ENCODE peak calls at places on chromosomes 13 and 19, in nine cellular contexts. M is mucosa of gallbladder; R is stimulated activated CD4-positive, alpha-beta T cell treated with anti-CD3 and anti-CD28 coated beads, Interleukin-1b, Interleukin-23, amount 100 ng/mL, for 24 hours; V is NAMALWA; T is effector memory CD8-positive, alpha-beta T cell; O is upper lobe of right lung; U is GM13976; P is A549; G is iris pigment epithelial cell. B is an unnamed sample.

GRCh38 chr13:76168661-76169060 is 532.5 kb downstream of the LMO7 start:
- DNase-seq in M (no peak), R (no peak), V (no peak), T (no peak), O (no peak), U (no peak), P (no peak), G (peak), B (no peak)

GRCh38 chr19:46902402-46902766 is 41.6 kb downstream of the ARHGAP35 start:
- DNase-seq in M (peak), R (no peak), V (no peak), T (no peak), O (no peak), U (no peak), P (no peak), G (peak), B (peak)

GRCh38 chr13:27283906-27284523 is 13.4 kb downstream of the RASL11A start:
- DNase-seq in M (no peak), R (no peak), V (peak), T (peak), O (no peak), U (no peak), P (peak), G (no peak), B (no peak)

GRCh38 chr13:24505256-24505655 is 7.3 kb downstream of the PARP4 start:
- DNase-seq in M (peak), R (no peak), V (no peak), T (no peak), O (no peak), U (no peak), P (no peak), G (peak), B (no peak)

GRCh38 chr19:49335071-49335783 is at the start of gene CD37:
- DNase-seq in M (no peak), R (no peak), V (peak), T (peak), O (peak), U (peak), P (no peak), G (no peak), B (no peak)

GRCh38 chr13:62193919-62194318 is 778.3 kb upstream of the PCDH20 start:
- DNase-seq in M (no peak), R (no peak), V (no peak), T (no peak), O (no peak), U (no peak), P (no peak), G (no peak), B (peak)

GRCh38 chr19:48006762-48007161 is 12.3 kb downstream of the ELSPBP1 start:
- DNase-seq in M (no peak), R (no peak), V (peak), T (no peak), O (no peak), U (no peak), P (peak), G (peak), B (no peak)

GRCh38 chr19:31353826-31354225 is 4.6 kb upstream of the TSHZ3 start:
- DNase-seq in M (no peak), R (no peak), V (no peak), T (no peak), O (no peak), U (no peak), P (no peak), G (no peak), B (no peak)

GRCh38 chr19:14369399-14370168 is 11.7 kb upstream of the ADGRE5 start:
- DNase-seq in M (no peak), R (peak), V (peak), T (peak), O (no peak), U (peak), P (no peak), G (no peak), B (no peak)

GRCh38 chr13:30196025-30196424 is 111.3 kb downstream of the KATNAL1 start:
- DNase-seq in M (no peak), R (no peak), V (no peak), T (no peak), O (no peak), U (no peak), P (no peak), G (peak), B (no peak)

GRCh38 chr13:113169277-113170272 is 11.1 kb downstream of the PROZ start:
- DNase-seq in M (no peak), R (no peak), V (no peak), T (no peak), O (no peak), U (no peak), P (no peak), G (no peak), B (no peak)

GRCh38 chr13:87792878-87793277 is 121.7 kb downstream of the SLITRK5 start:
- DNase-seq in M (no peak), R (no peak), V (no peak), T (no peak), O (no peak), U (no peak), P (no peak), G (no peak), B (no peak)

GRCh38 chr13:24045456-24045996 is 115.0 kb upstream of the SPATA13 start:
- DNase-seq in M (no peak), R (no peak), V (no peak), T (no peak), O (no peak), U (no peak), P (no peak), G (no peak), B (no peak)

GRCh38 chr19:6489278-6490061 is 7.9 kb upstream of the DENND1C start:
- DNase-seq in M (no peak), R (no peak), V (peak), T (no peak), O (no peak), U (peak), P (no peak), G (no peak), B (no peak)

GRCh38 chr13:93875527-93875926 is 604.0 kb downstream of the DCT start:
- DNase-seq in M (no peak), R (no peak), V (no peak), T (no peak), O (no peak), U (no peak), P (no peak), G (peak), B (no peak)

B was measured in renal cortical epithelial cell.